ENCODE peak calls at places on chromosomes 13 and 19, in five cellular contexts. R is esophagus muscularis mucosa, S is endodermal cell, I is colonic mucosa, T is left ventricle myocardium inferior. O is an unnamed sample.

GRCh38 chr19:45152504-45153338 is 8.1 kb downstream of the NKPD1 start:
- DNase-seq in R (no peak), S (peak; percentile 89), I (peak; percentile 48), T (peak; percentile 49), O (no peak)

GRCh38 chr13:32284927-32285632 is 30.1 kb downstream of the ZAR1L start:
- DNase-seq in R (no peak), S (no peak), I (no peak), T (no peak), O (no peak)

GRCh38 chr13:74770361-74770760 is 636.2 kb upstream of the KLF12 start:
- DNase-seq in R (no peak), S (no peak), I (no peak), T (no peak), O (no peak)

GRCh38 chr13:101996906-101997408 is 404.9 kb downstream of the FGF14 start:
- DNase-seq in R (no peak), S (no peak), I (no peak), T (no peak), O (no peak)

GRCh38 chr19:3524075-3524842 is 14.7 kb upstream of the TEKTIP1 start:
- DNase-seq in R (no peak), S (no peak), I (no peak), T (no peak), O (peak; percentile 16)

GRCh38 chr19:31436121-31436776 is 87.0 kb upstream of the TSHZ3 start:
- DNase-seq in R (peak; percentile 45), S (no peak), I (no peak), T (no peak), O (no peak)

GRCh38 chr13:99124695-99125334 is 75.8 kb upstream of the UBAC2 start:
- DNase-seq in R (no peak), S (no peak), I (no peak), T (no peak), O (no peak)

GRCh38 chr13:30808600-30808999 is 73.3 kb downstream of the ALOX5AP start:
- DNase-seq in R (no peak), S (no peak), I (no peak), T (no peak), O (no peak)

GRCh38 chr13:99729745-99730144 is 228.5 kb downstream of the TM9SF2 start:
- DNase-seq in R (no peak), S (no peak), I (no peak), T (no peak), O (no peak)

GRCh38 chr13:113886561-113887112 is 22.8 kb upstream of the GAS6 start:
- DNase-seq in R (peak; percentile 81), S (no peak), I (no peak), T (no peak), O (no peak)

GRCh38 chr13:76708138-76708537 is 178.1 kb downstream of the KCTD12 start:
- DNase-seq in R (no peak), S (no peak), I (no peak), T (peak; percentile 18), O (no peak)

GRCh38 chr13:110248449-110249143 is 58.4 kb downstream of the COL4A1 start:
- DNase-seq in R (peak; percentile 53), S (no peak), I (no peak), T (no peak), O (peak; percentile 47)

GRCh38 chr13:27374126-27374613 is 50.2 kb upstream of the GTF3A start:
- DNase-seq in R (no peak), S (no peak), I (peak; percentile 59), T (no peak), O (no peak)

GRCh38 chr19:3047307-3048189 is 14.7 kb downstream of the TLE5 start:
- DNase-seq in R (peak; percentile 97), S (peak; percentile 97), I (peak; percentile 95), T (peak; percentile 79), O (peak; percentile 76)

GRCh38 chr13:46035066-46035465 is 17.5 kb downstream of the ZC3H13 start:
- DNase-seq in R (no peak), S (no peak), I (no peak), T (no peak), O (no peak)

GRCh38 chr13:34156841-34157365 is 339.0 kb downstream of the RFC3 start:
- DNase-seq in R (no peak), S (peak; percentile 75), I (peak; percentile 81), T (peak; percentile 22), O (no peak)

GRCh38 chr19:5326986-5327623 is 13.5 kb downstream of the PTPRS start:
- DNase-seq in R (no peak), S (peak; percentile 67), I (no peak), T (no peak), O (no peak)

GRCh38 chr13:66200555-66200954 is 1029.6 kb downstream of the PCDH9 start:
- DNase-seq in R (no peak), S (no peak), I (no peak), T (no peak), O (no peak)

GRCh38 chr19:14818588-14818987 is 16.4 kb downstream of the OR7A5 start:
- DNase-seq in R (no peak), S (no peak), I (no peak), T (no peak), O (no peak)

GRCh38 chr13:83732755-83733154 is 149.5 kb downstream of the SLITRK1 start:
- DNase-seq in R (no peak), S (no peak), I (no peak), T (no peak), O (no peak)

GRCh38 chr13:82627183-82627582 is 1255.1 kb downstream of the SLITRK1 start:
- DNase-seq in R (no peak), S (no peak), I (no peak), T (no peak), O (no peak)

GRCh38 chr13:70960841-70961443 is 852.7 kb upstream of the KLHL1 start:
- DNase-seq in R (no peak), S (no peak), I (no peak), T (no peak), O (no peak)

GRCh38 chr19:55036058-55036457 is 2.0 kb downstream of the GP6 start:
- DNase-seq in R (no peak), S (no peak), I (no peak), T (no peak), O (no peak)

GRCh38 chr19:34319230-34319585 is 45.8 kb upstream of the GPI start:
- DNase-seq in R (no peak), S (no peak), I (no peak), T (no peak), O (no peak)

GRCh38 chr19:47729799-47730520 is 15.4 kb upstream of the NOP53 start:
- DNase-seq in R (no peak), S (peak; percentile 97), I (peak; percentile 75), T (peak; percentile 74), O (no peak)

GRCh38 chr13:79287994-79288795 is 117.9 kb downstream of the RBM26 start:
- DNase-seq in R (no peak), S (peak; percentile 66), I (no peak), T (no peak), O (no peak)

GRCh38 chr19:51547397-51548212 is 16.1 kb upstream of the SIGLEC6 start:
- DNase-seq in R (no peak), S (no peak), I (no peak), T (no peak), O (no peak)

GRCh38 chr19:50233308-50233910 is 30.0 kb downstream of the MYH14 start:
- DNase-seq in R (no peak), S (no peak), I (no peak), T (no peak), O (no peak)

GRCh38 chr13:47094734-47095434 is 198.0 kb upstream of the HTR2A start:
- DNase-seq in R (no peak), S (peak; percentile 56), I (no peak), T (no peak), O (no peak)

GRCh38 chr13:64007334-64007733 is 2591.7 kb upstream of the PCDH20 start:
- DNase-seq in R (no peak), S (no peak), I (no peak), T (no peak), O (no peak)

GRCh38 chr19:18878058-18878797 is 17.7 kb downstream of the CERS1 start:
- DNase-seq in R (no peak), S (no peak), I (no peak), T (no peak), O (peak; percentile 43)

GRCh38 chr13:25169951-25170553 is 2.0 kb downstream of the AMER2 start:
- DNase-seq in R (peak; percentile 78), S (no peak), I (no peak), T (no peak), O (no peak)

GRCh38 chr13:25172303-25172630 is 179 bp upstream of the AMER2 start:
- DNase-seq in R (peak; percentile 72), S (no peak), I (no peak), T (no peak), O (no peak)

GRCh38 chr13:25171517-25172302 is at the start of gene AMER2:
- DNase-seq in R (peak; percentile 80), S (peak; percentile 68), I (no peak), T (peak; percentile 20), O (peak; percentile 29)

GRCh38 chr13:25170554-25171107 is 1.5 kb downstream of the AMER2 start:
- DNase-seq in R (no peak), S (peak; percentile 73), I (no peak), T (no peak), O (no peak)

DNA sequence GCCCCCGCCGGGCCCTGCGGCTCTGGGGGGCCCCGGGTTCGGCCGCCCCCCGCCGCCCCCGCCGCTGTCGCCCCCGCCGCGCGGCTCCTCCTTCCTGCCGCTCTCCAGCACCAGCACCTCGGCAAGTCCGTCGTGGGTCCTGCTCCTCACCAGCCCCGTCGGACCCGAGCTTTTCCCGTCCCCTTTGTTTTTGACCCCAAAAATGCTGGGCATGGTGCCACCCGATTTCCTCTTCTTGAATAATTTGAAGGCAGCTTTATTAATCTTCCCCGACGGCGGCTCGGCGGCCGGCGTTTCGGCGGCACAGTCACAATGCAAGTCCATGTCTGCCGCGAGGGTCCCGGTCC is 945 bp downstream of the AMER2 start:
- DNase-seq in R (no peak), S (no peak), I (no peak), T (no peak), O (no peak)
- H3K4me3 ChIP-seq in R (peak overlapping the region; percentile 52), S (peak overlapping the region; percentile 67), I (no peak overlapping the region), T (peak overlapping the region; percentile 55), O (no peak overlapping the region)

GRCh38 chr19:40763963-40764362 is 11.4 kb upstream of the MIA start:
- DNase-seq in R (no peak), S (no peak), I (no peak), T (no peak), O (no peak)
- H3K36me3 ChIP-seq in R (peaks cover 82% of the 10 kb centered on the region), S (peaks cover 73% of the 10 kb centered on the region), I (peaks cover 33% of the 10 kb centered on the region), T (peaks cover 71% of the 10 kb centered on the region), O (peaks cover 37% of the 10 kb centered on the region)

GRCh38 chr13:28716511-28716910 is 2.3 kb downstream of the SLC46A3 start:
- DNase-seq in R (no peak), S (peak; percentile 86), I (peak; percentile 84), T (peak; percentile 30), O (peak; percentile 69)
- H3K4me3 ChIP-seq in R (no peak overlapping the region), S (peak overlapping the region; percentile 93), I (no peak overlapping the region), T (peak overlapping the region; percentile 82), O (no peak overlapping the region)

DNA sequence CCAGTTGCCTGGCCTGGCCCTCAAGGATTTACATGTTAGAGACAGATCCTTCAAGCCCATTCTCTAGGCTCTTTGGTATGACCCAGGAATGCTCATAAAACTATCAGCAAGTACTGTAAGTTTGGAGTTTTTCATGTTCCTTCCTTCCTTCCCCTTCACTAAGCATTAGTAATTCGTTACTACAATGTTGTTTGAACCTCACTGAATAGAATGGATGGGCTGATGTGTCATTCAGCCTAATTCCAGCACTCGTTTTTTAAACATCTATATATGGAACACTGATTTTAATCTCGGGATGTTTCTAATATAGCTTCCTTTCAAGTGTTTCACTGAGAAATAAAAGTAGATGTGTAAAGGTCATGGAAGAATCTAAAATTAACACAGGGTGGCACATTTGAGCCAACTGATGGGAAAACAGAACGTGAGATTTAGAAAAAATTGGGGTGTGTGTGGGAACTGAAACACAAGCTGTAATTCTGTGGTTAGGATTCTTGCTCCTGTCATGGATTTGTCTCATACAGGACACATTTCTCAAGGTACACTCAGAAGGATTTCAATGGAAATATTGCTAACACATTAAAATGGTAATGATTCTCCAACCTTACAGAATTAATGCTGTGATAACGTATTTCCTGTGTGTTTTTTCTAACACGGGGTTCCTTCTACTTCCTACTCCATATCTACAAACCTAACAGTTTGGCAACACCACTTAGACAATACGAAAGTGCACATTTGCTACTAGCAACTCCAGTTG is 93.4 kb downstream of the FLT1 start:
- DNase-seq in R (no peak), S (no peak), I (no peak), T (no peak), O (no peak)
- H3K36me3 ChIP-seq in R (no peaks in the 10 kb centered on the region), S (no peaks in the 10 kb centered on the region), I (no peaks in the 10 kb centered on the region), T (peaks cover 20% of the 10 kb centered on the region), O (no peaks in the 10 kb centered on the region)

O was measured in right lobe of liver.